ENCODE peak calls at places on chromosomes 11 and 22, in five cellular contexts. H, K, E, Z and C are unnamed samples.

GRCh38 chr11:12053606-12054361 is 45.4 kb upstream of the DKK3 start:
- DNase-seq in H (no peak), E (no peak), Z (peak; percentile 86), K (no peak), C (no peak)

GRCh38 chr11:116930177-116930576 is 92.8 kb upstream of the APOA1 start:
- DNase-seq in E (no peak), K (no peak), H (peak; percentile 39), Z (peak; percentile 22), C (peak; percentile 61)

GRCh38 chr11:102120437-102120935 is 10.2 kb downstream of the YAP1 start:
- DNase-seq in Z (peak; percentile 39), E (no peak), H (peak; percentile 40), K (no peak), C (peak; percentile 32)

GRCh38 chr22:32573991-32574390 is 99.4 kb downstream of the FBXO7 start:
- DNase-seq in H (no peak), K (no peak), E (no peak), Z (no peak), C (no peak)

GRCh38 chr11:118046051-118046963 is 30.6 kb upstream of the TMPRSS4 start:
- DNase-seq in E (no peak), H (no peak), Z (no peak), K (no peak), C (no peak)

GRCh38 chr11:117900144-117900651 is 23.7 kb upstream of the FXYD6 start:
- DNase-seq in E (no peak), Z (no peak), H (no peak), K (no peak), C (no peak)

GRCh38 chr11:36583667-36584066 is 10.6 kb upstream of the IFTAP start:
- DNase-seq in Z (no peak), H (peak; percentile 24), K (no peak), E (no peak), C (no peak)

GRCh38 chr11:119115484-119116234 is 5.7 kb upstream of the HINFP start:
- DNase-seq in E (no peak), Z (no peak), K (no peak), H (peak; percentile 71), C (no peak)

GRCh38 chr22:33806191-33806590 is 114.1 kb downstream of the LARGE1 start:
- DNase-seq in H (no peak), Z (peak; percentile 29), E (no peak), K (no peak), C (no peak)

GRCh38 chr11:123195182-123196059 is at the start of gene CLMP:
- DNase-seq in Z (peak; percentile 89), H (peak; percentile 86), K (no peak), E (no peak), C (peak; percentile 82)

GRCh38 chr11:83115551-83115950 is 41.4 kb upstream of the PCF11 start:
- DNase-seq in H (peak; percentile 12), E (no peak), Z (no peak), K (no peak), C (peak; percentile 3)

GRCh38 chr11:534592-535518 is 521 bp downstream of the HRAS start:
- DNase-seq in Z (peak; percentile 66), H (peak; percentile 44), E (no peak), K (no peak), C (peak; percentile 19)

GRCh38 chr11:2529636-2530035 is 84.8 kb downstream of the KCNQ1 start:
- DNase-seq in H (no peak), E (no peak), Z (no peak), K (no peak), C (no peak)

GRCh38 chr11:78228467-78228866 is 39.7 kb downstream of the USP35 start:
- DNase-seq in H (peak; percentile 84), Z (peak; percentile 66), K (peak; percentile 62), E (peak; percentile 32), C (peak; percentile 41)

GRCh38 chr11:111811445-111811844 is 45.3 kb upstream of the PPP2R1B start:
- DNase-seq in H (no peak), E (no peak), Z (no peak), K (no peak), C (no peak)

GRCh38 chr22:44211256-44211945 is 30.7 kb downstream of the PARVG start:
- DNase-seq in K (no peak), H (no peak), Z (peak; percentile 19), E (no peak), C (no peak)

GRCh38 chr22:44200855-44201550 is 20.3 kb downstream of the PARVG start:
- DNase-seq in Z (no peak), E (no peak), K (no peak), H (no peak), C (no peak)

GRCh38 chr11:67261635-67261941 is 4.7 kb upstream of the GRK2 start:
- DNase-seq in K (no peak), Z (no peak), E (no peak), H (no peak), C (no peak)

GRCh38 chr11:122317337-122317736 is 201.3 kb upstream of the BLID start:
- DNase-seq in Z (peak; percentile 77), E (no peak), H (no peak), K (no peak), C (peak; percentile 69)

GRCh38 chr22:32542332-32543019 is 67.9 kb downstream of the FBXO7 start:
- DNase-seq in H (no peak), E (no peak), Z (no peak), K (no peak), C (no peak)

GRCh38 chr22:21029486-21030025 is 2.8 kb downstream of the SLC7A4 start:
- DNase-seq in E (no peak), K (no peak), Z (no peak), H (no peak), C (no peak)

GRCh38 chr22:30445438-30445936 is 19.9 kb downstream of the MTFP1 start:
- DNase-seq in H (no peak), E (no peak), Z (peak; percentile 70), K (no peak), C (peak; percentile 14)
- TF ChIP-seq EZH2 in H (no peak), E (no peak), Z (no peak), K (no peak), C (no peak)

DNA sequence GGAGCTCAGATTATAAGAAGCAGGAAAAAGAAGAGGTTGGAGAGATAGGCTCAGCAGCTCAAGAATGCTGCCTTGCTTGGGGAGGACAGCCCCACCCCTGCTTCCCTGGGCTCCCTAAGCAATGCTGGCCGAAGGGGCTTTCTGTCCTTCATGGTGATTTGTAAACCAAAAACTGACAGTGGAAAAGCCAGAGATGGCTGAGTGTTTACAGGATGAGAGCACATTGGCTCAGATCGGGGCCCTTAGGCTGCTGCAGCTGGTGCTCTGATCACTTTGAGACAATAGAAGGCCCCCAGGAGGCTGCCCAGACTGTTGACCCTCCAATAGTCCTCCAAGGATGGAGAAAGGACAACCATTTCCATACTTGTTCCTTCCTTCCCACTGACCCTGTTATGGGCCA is 28.8 kb upstream of the AMOTL1 start:
- DNase-seq in Z (no peak), K (no peak), E (no peak), H (no peak), C (no peak)
- H3K27ac ChIP-seq in Z (no peak overlapping the region), K (no peak overlapping the region), E (no peak overlapping the region), H (no peak overlapping the region), C (no peak overlapping the region)

DNA sequence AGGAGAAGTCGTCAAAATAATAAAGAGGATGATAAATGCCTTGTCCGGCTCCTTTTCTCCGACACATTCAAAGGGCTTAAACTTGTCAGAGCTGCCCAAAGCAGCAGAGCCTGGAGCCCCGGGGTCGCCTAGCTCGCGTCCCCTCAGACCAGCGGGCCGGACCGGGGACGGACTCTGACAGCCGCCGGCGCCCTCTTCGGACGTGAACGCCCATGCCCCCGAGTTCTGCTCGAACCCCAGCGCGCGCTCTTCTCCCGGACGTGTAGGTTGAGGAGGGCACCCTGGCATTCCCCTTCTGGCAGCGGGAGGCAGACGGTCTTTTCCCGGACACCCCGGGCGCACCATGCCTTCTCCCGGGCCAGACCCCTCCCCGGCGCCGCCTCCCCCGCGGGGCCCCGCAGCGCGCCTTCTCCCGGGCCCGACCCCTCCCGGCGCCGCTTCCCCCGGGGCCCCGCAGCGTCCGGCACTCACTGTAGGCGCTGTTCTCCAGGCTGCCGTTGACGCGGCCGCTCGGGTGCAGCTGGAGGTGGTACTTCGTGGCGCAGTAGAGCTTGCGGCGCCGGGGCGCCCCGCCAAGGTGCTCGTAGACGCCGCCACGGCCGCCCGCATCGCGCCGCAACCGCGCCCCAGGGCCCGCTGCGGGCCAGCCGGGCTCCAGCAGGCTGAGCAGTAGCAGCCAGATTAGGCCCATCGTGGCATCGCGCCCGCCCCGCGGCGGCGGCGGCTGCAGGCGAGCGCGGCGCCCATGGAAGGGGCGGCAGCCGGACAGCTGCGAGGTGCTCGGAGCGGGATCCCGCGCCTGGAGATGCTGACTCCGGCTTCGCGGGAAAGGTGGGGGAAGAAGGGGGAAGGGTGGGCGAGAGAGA is 740 bp downstream of the FGF3 start:
- DNase-seq in Z (no peak), E (no peak), K (no peak), H (peak; percentile 48), C (no peak)
- TF ChIP-seq EZH2 in Z (no peak), E (no peak), K (no peak), H (peak; percentile 92), C (peak; percentile 68)

GRCh38 chr22:23698673-23699235 is 7.9 kb downstream of the RGL4 start:
- DNase-seq in Z (no peak), H (no peak), K (no peak), E (no peak), C (no peak)
- H3K27ac ChIP-seq in Z (no peak overlapping the region), H (no peak overlapping the region), K (no peak overlapping the region), E (no peak overlapping the region), C (no peak overlapping the region)

GRCh38 chr22:37378642-37379058 is 48.6 kb downstream of the ELFN2 start:
- DNase-seq in K (no peak), Z (peak; percentile 48), H (no peak), E (no peak), C (no peak)

GRCh38 chr22:37381489-37381888 is 45.8 kb downstream of the ELFN2 start:
- DNase-seq in Z (peak; percentile 49), H (no peak), K (no peak), E (no peak), C (peak; percentile 25)

GRCh38 chr22:37377927-37378326 is 49.4 kb downstream of the ELFN2 start:
- DNase-seq in E (no peak), K (no peak), H (no peak), Z (no peak), C (no peak)

GRCh38 chr22:37379085-37379484 is 48.2 kb downstream of the ELFN2 start:
- DNase-seq in Z (no peak), K (no peak), E (no peak), H (no peak), C (no peak)

GRCh38 chr22:37379716-37380115 is 47.6 kb downstream of the ELFN2 start:
- DNase-seq in Z (no peak), H (no peak), E (no peak), K (no peak), C (no peak)
- TF ChIP-seq EZH2 in Z (no peak), H (no peak), E (no peak), K (no peak), C (no peak)